ENCODE peak calls at places on chromosomes 12 and 14, in seven cellular contexts. S is sigmoid colon; J is CD8-positive, alpha-beta memory T cell; V is HCT116; N is colonic mucosa; G is mammary epithelial cell; T is H1. O is an unnamed sample.

GRCh38 chr14:95564060-95564459 is 29.2 kb downstream of the GLRX5 start:
- DNase-seq in J (no peak), T (no peak), G (no peak), S (no peak), N (no peak), V (no peak), O (no peak)

GRCh38 chr14:71908141-71908540 is 24.1 kb upstream of the RGS6 start:
- DNase-seq in V (no peak), J (no peak), N (no peak), S (no peak), T (no peak), G (no peak), O (no peak)

GRCh38 chr14:24481622-24482324 is 26.3 kb downstream of the CMA1 start:
- DNase-seq in T (peak; percentile 89), V (peak; percentile 44), N (peak; percentile 70), G (peak; percentile 33), S (no peak), J (peak; percentile 14), O (peak; percentile 3)

GRCh38 chr12:108270035-108270840 is 68.9 kb downstream of the CMKLR1 start:
- DNase-seq in S (no peak), T (no peak), J (no peak), G (peak; percentile 11), V (no peak), N (no peak), O (no peak)

GRCh38 chr14:88835661-88836060 is 11.2 kb downstream of the TTC8 start:
- DNase-seq in V (no peak), S (no peak), J (no peak), G (no peak), N (no peak), T (no peak), O (no peak)

GRCh38 chr12:125314051-125314882 is 249.0 kb downstream of the AACS start:
- DNase-seq in N (no peak), S (no peak), J (no peak), T (no peak), G (no peak), V (no peak), O (no peak)

GRCh38 chr12:106722854-106723253 is 51.6 kb upstream of the RIC8B start:
- DNase-seq in V (no peak), S (no peak), J (no peak), N (no peak), G (no peak), T (no peak), O (no peak)

GRCh38 chr14:22801716-22802115 is 13.5 kb downstream of the SLC7A7 start:
- DNase-seq in G (no peak), J (no peak), N (no peak), T (no peak), S (no peak), V (no peak), O (no peak)

GRCh38 chr12:22893878-22894277 is 268.9 kb downstream of the ETNK1 start:
- DNase-seq in J (no peak), V (no peak), N (no peak), S (no peak), G (no peak), T (no peak), O (no peak)

GRCh38 chr12:11162494-11162893 is 8.5 kb upstream of the SMIM10L1 start:
- DNase-seq in V (no peak), S (no peak), J (no peak), G (no peak), T (no peak), N (no peak), O (no peak)

GRCh38 chr12:80636832-80637231 is 70.6 kb upstream of the MYF6 start:
- DNase-seq in V (no peak), J (no peak), N (no peak), T (no peak), S (no peak), G (no peak), O (no peak)

GRCh38 chr12:113231275-113232231 is 10.3 kb downstream of the TPCN1 start:
- DNase-seq in T (no peak), S (peak; percentile 25), G (peak; percentile 62), J (no peak), V (peak; percentile 54), N (no peak), O (no peak)

GRCh38 chr12:72146495-72146894 is 125.7 kb upstream of the TRHDE start:
- DNase-seq in N (no peak), T (no peak), S (no peak), J (no peak), G (no peak), V (no peak), O (no peak)

GRCh38 chr12:21940972-21941521 is at the start of gene ABCC9:
- DNase-seq in S (peak; percentile 81), V (no peak), T (peak; percentile 61), J (no peak), G (no peak), N (peak; percentile 30), O (no peak)

GRCh38 chr12:114444422-114445279 is 38.7 kb upstream of the TBX5 start:
- DNase-seq in V (no peak), T (peak; percentile 49), N (no peak), S (no peak), G (no peak), J (no peak), O (no peak)

GRCh38 chr12:11834925-11835324 is 185.5 kb downstream of the ETV6 start:
- DNase-seq in V (no peak), J (no peak), S (no peak), T (no peak), N (no peak), G (no peak), O (no peak)

GRCh38 chr12:88266851-88267360 is 124.8 kb downstream of the TMTC3 start:
- DNase-seq in S (no peak), G (no peak), V (no peak), J (no peak), T (no peak), N (no peak), O (no peak)

GRCh38 chr14:58455593-58456265 is 28.2 kb downstream of the KIAA0586 start:
- DNase-seq in J (no peak), G (peak; percentile 86), T (no peak), V (no peak), N (no peak), S (no peak), O (peak; percentile 85)

GRCh38 chr12:129566800-129567199 is 337.0 kb downstream of the TMEM132D start:
- DNase-seq in N (no peak), J (no peak), V (no peak), S (no peak), G (no peak), T (no peak), O (no peak)

GRCh38 chr12:129558036-129558435 is 345.8 kb downstream of the TMEM132D start:
- DNase-seq in G (no peak), N (no peak), V (no peak), J (no peak), T (no peak), S (no peak), O (no peak)

GRCh38 chr12:129559756-129560155 is 344.1 kb downstream of the TMEM132D start:
- DNase-seq in S (no peak), J (no peak), T (no peak), G (no peak), V (no peak), N (no peak), O (no peak)

GRCh38 chr12:129564768-129565167 is 339.1 kb downstream of the TMEM132D start:
- DNase-seq in J (no peak), V (no peak), S (no peak), N (no peak), G (no peak), T (no peak), O (no peak)

DNA sequence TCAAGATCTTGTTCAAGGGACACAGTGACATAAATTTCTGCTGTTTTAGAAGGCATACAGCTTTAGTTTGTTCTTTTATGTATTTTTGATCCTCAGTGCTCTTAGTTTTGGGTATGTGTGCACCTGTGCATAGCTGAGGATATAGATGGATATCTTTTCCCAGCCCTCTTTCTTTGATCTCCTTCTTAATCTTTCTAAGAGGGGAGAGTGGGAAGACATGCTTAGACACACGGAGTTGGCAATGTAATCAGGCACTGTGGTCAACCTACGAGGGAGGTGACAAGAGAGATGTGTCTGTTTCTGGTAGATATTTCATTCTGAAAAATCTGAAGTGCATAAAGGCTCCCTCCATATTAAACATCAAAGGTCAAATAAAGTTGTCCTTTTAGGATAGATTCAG is 340.6 kb downstream of the TMEM132D start:
- DNase-seq in V (no peak), J (no peak), T (no peak), N (no peak), S (no peak), G (no peak), O (no peak)
- H3K9me3 ChIP-seq in V (peaks cover 17% of the 10 kb centered on the region), J (no peaks in the 10 kb centered on the region), T (peaks cover 3% of the 10 kb centered on the region), N (no peaks in the 10 kb centered on the region), S (peaks cover 4% of the 10 kb centered on the region), G (peaks cover 33% of the 10 kb centered on the region), O (peaks cover 3% of the 10 kb centered on the region)

DNA sequence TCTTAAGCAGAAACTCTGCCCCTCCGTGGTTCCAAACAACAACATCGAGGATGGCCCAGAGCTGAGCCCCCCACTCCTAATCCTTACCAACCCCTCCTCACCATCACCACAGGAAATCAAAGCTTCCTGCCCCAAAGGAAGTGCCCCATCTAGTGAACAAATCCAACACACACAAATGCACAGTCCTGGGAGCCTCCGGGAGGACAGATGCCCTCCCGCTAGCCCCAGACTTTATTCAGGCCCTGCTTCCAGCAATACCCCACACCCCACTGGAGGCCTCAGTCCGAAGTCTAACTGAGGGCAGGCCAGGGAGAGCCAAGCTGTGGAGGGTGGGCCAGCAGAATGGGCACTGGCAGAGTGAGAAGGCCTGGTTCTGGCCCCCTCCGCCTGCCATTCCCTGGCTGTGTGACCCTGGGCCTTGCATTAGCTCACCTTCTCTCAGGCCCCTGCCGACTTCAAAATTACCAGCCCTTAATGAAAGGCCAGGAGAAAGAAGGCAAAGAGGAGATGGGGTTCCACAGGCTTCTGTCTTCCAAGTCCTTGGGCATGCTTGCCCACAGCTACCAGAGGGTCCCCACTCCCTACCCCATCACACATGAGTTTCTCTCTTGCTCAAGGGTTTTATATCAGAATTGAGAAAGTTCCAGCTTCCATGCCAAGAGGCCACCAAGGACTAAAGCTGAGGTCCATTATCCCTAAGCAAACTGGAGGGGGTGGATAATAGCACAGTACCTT is 2.3 kb downstream of the HDAC7 start:
- DNase-seq in V (no peak), G (no peak), J (no peak), N (no peak), T (no peak), S (peak; percentile 73), O (no peak)
- H3K4me1 ChIP-seq in V (peaks cover 45% of the 10 kb centered on the region), G (peaks cover 56% of the 10 kb centered on the region), J (peaks cover 76% of the 10 kb centered on the region), N (peaks cover 13% of the 10 kb centered on the region), T (peaks cover 14% of the 10 kb centered on the region), S (peaks cover 84% of the 10 kb centered on the region), O (peaks cover 70% of the 10 kb centered on the region)

DNA sequence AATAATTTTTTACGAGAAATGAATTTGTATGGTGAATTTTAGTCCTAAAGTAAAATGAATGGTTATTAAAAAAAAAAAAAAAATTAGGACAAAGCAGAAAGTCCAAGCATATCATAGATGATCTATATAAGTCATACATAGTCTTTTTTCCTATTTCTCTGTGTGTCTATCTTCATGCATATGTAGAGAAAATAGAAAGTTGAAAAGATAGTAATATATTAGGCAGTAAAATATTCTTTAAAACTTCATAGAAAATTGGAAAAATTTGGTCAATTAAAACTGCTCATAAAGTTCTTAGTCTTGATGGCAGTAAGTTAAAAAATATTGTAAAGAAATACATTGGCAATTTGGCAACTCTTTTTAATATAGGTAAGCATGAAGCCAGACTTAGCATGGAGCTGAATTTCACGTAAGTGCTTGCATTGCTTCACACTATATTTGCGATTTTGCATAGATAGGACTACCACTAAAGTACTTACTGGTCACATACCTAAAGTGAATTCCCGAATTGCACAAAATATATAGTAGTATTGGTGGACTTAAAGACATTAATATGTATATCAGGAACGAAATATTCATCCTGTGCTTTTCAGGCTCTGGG is 303.8 kb downstream of the IPO8 start:
- DNase-seq in G (no peak), J (no peak), S (no peak), V (no peak), T (no peak), N (no peak), O (no peak)
- H3K9me3 ChIP-seq in G (no peaks in the 10 kb centered on the region), J (no peaks in the 10 kb centered on the region), S (no peaks in the 10 kb centered on the region), V (peaks cover 18% of the 10 kb centered on the region), T (peaks cover 45% of the 10 kb centered on the region), N (no peaks in the 10 kb centered on the region), O (peaks cover 3% of the 10 kb centered on the region)

GRCh38 chr14:54609576-54609975 is 42.6 kb downstream of the SAMD4A start:
- DNase-seq in S (no peak), J (no peak), N (no peak), V (no peak), T (no peak), G (no peak), O (no peak)
- H3K4me1 ChIP-seq in S (peaks cover 32% of the 10 kb centered on the region), J (no peaks in the 10 kb centered on the region), N (no peaks in the 10 kb centered on the region), V (no peaks in the 10 kb centered on the region), T (no peaks in the 10 kb centered on the region), G (no peaks in the 10 kb centered on the region), O (peaks cover 48% of the 10 kb centered on the region)